ENCODE peak calls at places on chromosomes 16 and 17, in six cellular contexts. G, C, U, N, J and M are unnamed samples.

GRCh38 chr16:75244225-75244792 is 7.1 kb downstream of the BCAR1 start:
- DNase-seq in J (peak; percentile 75), U (no peak), C (no peak), G (peak; percentile 56), N (peak; percentile 79), M (peak; percentile 56)

GRCh38 chr17:11986939-11987329 is 10.3 kb downstream of the ZNF18 start:
- DNase-seq in N (no peak), J (no peak), G (peak; percentile 5), U (no peak), C (no peak), M (no peak)

GRCh38 chr17:72472116-72472515 is 351.3 kb downstream of the SOX9 start:
- DNase-seq in J (no peak), G (no peak), U (no peak), N (no peak), C (no peak), M (no peak)

GRCh38 chr16:53100889-53101288 is 46.1 kb downstream of the CHD9 start:
- DNase-seq in U (no peak), J (no peak), N (no peak), C (no peak), G (no peak), M (no peak)

GRCh38 chr17:51046527-51047384 is 73.9 kb downstream of the SPAG9 start:
- DNase-seq in G (peak; percentile 76), C (peak; percentile 36), J (peak; percentile 89), U (no peak), N (no peak), M (no peak)

GRCh38 chr17:40453881-40454630 is 10.8 kb downstream of the IGFBP4 start:
- DNase-seq in C (no peak), U (no peak), N (no peak), J (no peak), G (no peak), M (no peak)

GRCh38 chr16:31005350-31006085 is 4.9 kb downstream of the STX1B start:
- DNase-seq in N (no peak), U (no peak), J (no peak), C (no peak), G (no peak), M (no peak)

GRCh38 chr16:81632392-81633146 is 146.5 kb upstream of the PLCG2 start:
- DNase-seq in C (no peak), U (peak; percentile 80), G (no peak), J (no peak), N (peak; percentile 49), M (peak; percentile 43)

GRCh38 chr16:30721606-30722005 is 22.6 kb downstream of the SRCAP start:
- DNase-seq in N (no peak), G (no peak), C (no peak), J (no peak), U (no peak), M (no peak)

GRCh38 chr17:66952031-66952524 is 12.4 kb upstream of the CACNG4 start:
- DNase-seq in U (no peak), J (peak; percentile 19), G (no peak), N (peak; percentile 71), C (no peak), M (peak; percentile 58)

GRCh38 chr16:19218581-19218980 is 50.5 kb downstream of the SYT17 start:
- DNase-seq in U (no peak), G (no peak), J (no peak), C (no peak), N (no peak), M (no peak)

GRCh38 chr16:79605999-79606398 is 5.5 kb upstream of the MAF start:
- DNase-seq in J (peak; percentile 63), C (no peak), G (no peak), U (no peak), N (no peak), M (no peak)

GRCh38 chr16:85634747-85635544 is 21.8 kb downstream of the GSE1 start:
- DNase-seq in U (no peak), C (no peak), N (peak; percentile 48), J (no peak), G (no peak), M (no peak)

GRCh38 chr16:58474296-58474695 is 25.6 kb upstream of the NDRG4 start:
- DNase-seq in G (no peak), J (no peak), U (no peak), C (no peak), N (no peak), M (no peak)

GRCh38 chr17:69702078-69702477 is 287.6 kb downstream of the MAP2K6 start:
- DNase-seq in G (no peak), C (no peak), J (no peak), U (no peak), N (no peak), M (no peak)

GRCh38 chr17:3963214-3964201 is 729 bp downstream of the ATP2A3 start:
- DNase-seq in U (peak; percentile 65), C (no peak), N (peak; percentile 51), J (no peak), G (no peak), M (no peak)

GRCh38 chr17:34511265-34511664 is 68.1 kb upstream of the TMEM132E start:
- DNase-seq in G (peak; percentile 15), U (no peak), J (no peak), N (no peak), C (peak; percentile 18), M (no peak)

GRCh38 chr17:51013322-51013721 is 107.3 kb downstream of the SPAG9 start:
- DNase-seq in N (no peak), C (no peak), G (no peak), U (no peak), J (no peak), M (no peak)

GRCh38 chr16:14101415-14101814 is 30.3 kb downstream of the MRTFB start:
- DNase-seq in C (no peak), N (no peak), J (no peak), G (no peak), U (no peak), M (no peak)

GRCh38 chr17:73497721-73498120 is 146.5 kb downstream of the SDK2 start:
- DNase-seq in J (no peak), U (no peak), N (no peak), G (no peak), C (no peak), M (no peak)

GRCh38 chr17:65265276-65265675 is 128.1 kb downstream of the RGS9 start:
- DNase-seq in G (no peak), U (no peak), C (no peak), N (no peak), J (no peak), M (no peak)

GRCh38 chr17:35315283-35315682 is 58.1 kb downstream of the SLFN11 start:
- DNase-seq in U (no peak), G (peak; percentile 63), C (no peak), N (no peak), J (no peak), M (no peak)

DNA sequence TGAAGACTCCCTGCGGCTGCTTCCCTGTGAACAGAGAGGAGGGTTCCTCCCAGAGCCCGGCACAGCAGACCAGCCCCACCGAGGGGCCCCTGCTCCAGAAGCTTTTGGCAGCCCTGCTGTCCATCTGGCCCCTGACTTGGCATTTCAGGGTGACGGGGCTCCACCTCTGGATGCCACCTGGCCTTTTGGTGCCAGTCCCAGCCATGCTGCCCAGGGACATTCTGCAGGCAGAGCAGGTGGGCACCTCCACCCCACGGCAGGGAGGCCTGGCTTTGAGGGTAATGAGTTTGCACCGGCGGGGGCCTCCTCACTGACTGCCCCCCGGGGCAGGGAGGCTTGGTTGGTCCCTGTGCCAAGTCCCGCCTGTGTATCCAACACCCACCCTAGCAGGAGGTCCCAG is 20.3 kb upstream of the ZFPM1 start:
- DNase-seq in G (no peak), J (no peak), N (no peak), C (no peak), U (no peak), M (no peak)
- H3K27me3 ChIP-seq in G (peaks cover 48% of the 10 kb centered on the region), J (no peaks in the 10 kb centered on the region), N (peaks cover 38% of the 10 kb centered on the region), C (peaks cover 96% of the 10 kb centered on the region), U (no peaks in the 10 kb centered on the region), M (peaks cover 3% of the 10 kb centered on the region)

GRCh38 chr16:59632266-59632855 is 898.2 kb upstream of the GOT2 start:
- DNase-seq in U (no peak), J (no peak), N (no peak), C (no peak), G (no peak), M (no peak)
- H3K27me3 ChIP-seq in U (no peaks in the 10 kb centered on the region), J (no peaks in the 10 kb centered on the region), N (no peaks in the 10 kb centered on the region), C (no peaks in the 10 kb centered on the region), G (no peaks in the 10 kb centered on the region), M (no peaks in the 10 kb centered on the region)

DNA sequence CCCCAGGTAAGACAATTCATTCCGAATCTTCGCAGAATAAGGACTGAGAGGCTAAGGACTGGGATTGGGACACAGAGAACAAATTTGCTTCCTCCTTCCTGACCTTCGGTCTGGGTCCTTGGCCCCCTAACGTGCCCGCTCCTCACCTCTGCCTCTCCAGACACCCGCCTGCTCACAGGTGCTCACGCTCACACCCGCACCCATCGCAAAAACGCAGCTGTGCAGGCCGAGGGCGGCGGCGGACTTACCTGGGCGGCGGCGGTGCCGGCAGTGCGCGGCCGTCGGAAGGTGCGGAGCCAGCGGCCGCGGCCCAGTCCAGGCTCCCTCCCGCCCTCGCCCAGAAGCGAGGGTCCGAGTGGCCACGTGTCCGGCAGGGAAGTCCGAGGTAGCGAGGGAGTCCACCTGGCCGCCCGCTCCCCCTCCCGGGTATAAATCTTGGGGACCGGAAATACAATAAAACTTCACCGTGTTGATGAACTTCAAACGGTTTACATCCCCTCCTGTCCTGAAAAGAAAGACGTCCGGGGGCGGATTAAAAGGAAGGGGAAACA is 7.2 kb upstream of the HOXB9 start:
- DNase-seq in N (no peak), C (no peak), G (no peak), J (no peak), U (no peak), M (no peak)
- H3K27me3 ChIP-seq in N (peaks cover 99% of the 10 kb centered on the region), C (peaks cover 100% of the 10 kb centered on the region), G (peaks cover 100% of the 10 kb centered on the region), J (peaks cover 76% of the 10 kb centered on the region), U (peaks cover 85% of the 10 kb centered on the region), M (peaks cover 25% of the 10 kb centered on the region)

GRCh38 chr16:77435240-77435819 is 496 bp upstream of the ADAMTS18 start:
- DNase-seq in N (no peak), C (no peak), J (no peak), U (no peak), G (no peak), M (no peak)
- H3K27me3 ChIP-seq in N (peaks cover 22% of the 10 kb centered on the region), C (peaks cover 75% of the 10 kb centered on the region), J (no peaks in the 10 kb centered on the region), U (no peaks in the 10 kb centered on the region), G (peaks cover 52% of the 10 kb centered on the region), M (peaks cover 20% of the 10 kb centered on the region)

DNA sequence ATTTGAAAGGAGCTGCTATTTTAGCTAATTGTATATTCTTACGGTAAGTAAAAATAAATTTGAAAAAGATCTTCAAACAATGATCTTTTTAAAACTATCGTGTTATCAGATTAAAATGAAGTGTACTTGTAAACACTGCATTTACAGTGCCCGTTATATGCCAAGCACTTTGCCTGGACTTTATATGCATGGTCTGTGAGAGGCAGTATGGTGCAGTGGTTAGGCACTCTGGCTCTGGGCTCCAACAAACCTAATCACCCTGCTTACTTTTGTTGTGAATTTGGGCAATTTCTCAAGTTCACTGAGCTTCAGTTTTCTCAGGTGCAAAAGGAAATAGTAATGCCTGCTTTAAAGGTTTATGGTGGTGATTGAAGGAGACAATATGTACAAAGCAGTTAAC is 1.4 kb downstream of the PMP22 start:
- DNase-seq in C (no peak), N (no peak), J (no peak), G (no peak), U (no peak), M (no peak)
- H3K27me3 ChIP-seq in C (no peaks in the 10 kb centered on the region), N (peaks cover 25% of the 10 kb centered on the region), J (no peaks in the 10 kb centered on the region), G (no peaks in the 10 kb centered on the region), U (peaks cover 20% of the 10 kb centered on the region), M (no peaks in the 10 kb centered on the region)

GRCh38 chr17:38674013-38674748 is 576 bp downstream of the EPOP start:
- DNase-seq in N (peak; percentile 27), U (no peak), J (no peak), C (peak; percentile 17), G (no peak), M (no peak)
- H3K27me3 ChIP-seq in N (peaks cover 57% of the 10 kb centered on the region), U (peaks cover 34% of the 10 kb centered on the region), J (no peaks in the 10 kb centered on the region), C (peaks cover 66% of the 10 kb centered on the region), G (peaks cover 54% of the 10 kb centered on the region), M (peaks cover 4% of the 10 kb centered on the region)